ENCODE peak calls at places on chromosomes 7 and 10, in six cellular contexts. B is Panc1, E is vagina, F is transverse colon, O is endothelial cell of umbilical vein, N is HCT116. Q is an unnamed sample.

GRCh38 chr10:55001422-55001821 is 200.4 kb upstream of the PCDH15 start:
- DNase-seq in B (no peak), E (no peak), F (no peak), O (no peak), N (no peak), Q (no peak)

GRCh38 chr10:78937800-78938694 is 130.7 kb upstream of the ZMIZ1 start:
- DNase-seq in B (no peak), E (no peak), F (no peak), O (peak; percentile 83), N (no peak), Q (no peak)

GRCh38 chr7:143511593-143512047 is 33.9 kb downstream of the TAS2R41 start:
- DNase-seq in B (no peak), E (no peak), F (no peak), O (no peak), N (no peak), Q (no peak)

GRCh38 chr7:106421181-106421762 is 136.5 kb upstream of the NAMPT start:
- DNase-seq in B (no peak), E (no peak), F (peak; percentile 55), O (peak; percentile 86), N (no peak), Q (peak; percentile 56)

GRCh38 chr7:12458520-12459131 is 55.0 kb upstream of the VWDE start:
- DNase-seq in B (no peak), E (no peak), F (no peak), O (peak; percentile 52), N (peak; percentile 23), Q (no peak)

GRCh38 chr7:86768967-86769760 is 125.5 kb downstream of the GRM3 start:
- DNase-seq in B (no peak), E (no peak), F (no peak), O (no peak), N (no peak), Q (no peak)

GRCh38 chr10:14953452-14954000 is 370 bp downstream of the DCLRE1C start:
- DNase-seq in B (no peak), E (no peak), F (peak; percentile 61), O (peak; percentile 62), N (peak; percentile 22), Q (peak; percentile 44)

GRCh38 chr10:122240401-122240800 is 30.7 kb upstream of the BTBD16 start:
- DNase-seq in B (no peak), E (no peak), F (no peak), O (no peak), N (no peak), Q (no peak)

GRCh38 chr10:100008142-100008522 is 1.6 kb downstream of the DNMBP start:
- DNase-seq in B (no peak), E (no peak), F (no peak), O (peak; percentile 63), N (no peak), Q (no peak)

GRCh38 chr10:31314256-31315183 is 4.5 kb upstream of the ZEB1 start:
- DNase-seq in B (no peak), E (no peak), F (no peak), O (peak; percentile 40), N (no peak), Q (no peak)

GRCh38 chr7:957418-958220 is 3.1 kb upstream of the ADAP1 start:
- DNase-seq in B (no peak), E (no peak), F (peak; percentile 32), O (no peak), N (no peak), Q (no peak)

GRCh38 chr7:151686016-151686766 is 166.5 kb upstream of the RHEB start:
- DNase-seq in B (no peak), E (no peak), F (no peak), O (no peak), N (no peak), Q (no peak)

GRCh38 chr10:89207801-89208551 is 859 bp upstream of the CH25H start:
- DNase-seq in B (peak; percentile 4), E (no peak), F (peak; percentile 33), O (no peak), N (no peak), Q (peak; percentile 30)

GRCh38 chr10:132919374-132920100 is 22.8 kb downstream of the CFAP46 start:
- DNase-seq in B (no peak), E (no peak), F (no peak), O (no peak), N (no peak), Q (no peak)

GRCh38 chr10:117413928-117414618 is 38.8 kb upstream of the PDZD8 start:
- DNase-seq in B (peak; percentile 27), E (no peak), F (no peak), O (no peak), N (no peak), Q (no peak)

GRCh38 chr10:116272497-116273221 is at the start of gene GFRA1:
- DNase-seq in B (no peak), E (no peak), F (no peak), O (no peak), N (no peak), Q (peak; percentile 58)

GRCh38 chr7:124179641-124180040 is 146.8 kb upstream of the TMEM229A start:
- DNase-seq in B (no peak), E (no peak), F (no peak), O (no peak), N (no peak), Q (no peak)

GRCh38 chr10:63605568-63605967 is 84.4 kb downstream of the REEP3 start:
- DNase-seq in B (no peak), E (no peak), F (no peak), O (no peak), N (peak; percentile 4), Q (no peak)

GRCh38 chr7:158512042-158512441 is 75.6 kb downstream of the PTPRN2 start:
- DNase-seq in B (no peak), E (no peak), F (no peak), O (no peak), N (no peak), Q (no peak)

GRCh38 chr10:85036661-85037060 is 708.3 kb downstream of the CCSER2 start:
- DNase-seq in B (no peak), E (no peak), F (no peak), O (no peak), N (no peak), Q (no peak)

GRCh38 chr10:119384127-119384526 is 158.4 kb downstream of the RGS10 start:
- DNase-seq in B (no peak), E (no peak), F (no peak), O (no peak), N (no peak), Q (no peak)

GRCh38 chr10:75072727-75073126 is 38.7 kb upstream of the SAMD8 start:
- DNase-seq in B (no peak), E (no peak), F (no peak), O (no peak), N (no peak), Q (no peak)

GRCh38 chr10:75071756-75072155 is 39.7 kb upstream of the SAMD8 start:
- DNase-seq in B (no peak), E (no peak), F (no peak), O (no peak), N (no peak), Q (no peak)

GRCh38 chr10:75074711-75075445 is 36.6 kb upstream of the SAMD8 start:
- DNase-seq in B (no peak), E (no peak), F (no peak), O (no peak), N (no peak), Q (no peak)

GRCh38 chr10:75071164-75071489 is 40.3 kb upstream of the SAMD8 start:
- DNase-seq in B (no peak), E (no peak), F (no peak), O (peak; percentile 47), N (no peak), Q (no peak)

DNA sequence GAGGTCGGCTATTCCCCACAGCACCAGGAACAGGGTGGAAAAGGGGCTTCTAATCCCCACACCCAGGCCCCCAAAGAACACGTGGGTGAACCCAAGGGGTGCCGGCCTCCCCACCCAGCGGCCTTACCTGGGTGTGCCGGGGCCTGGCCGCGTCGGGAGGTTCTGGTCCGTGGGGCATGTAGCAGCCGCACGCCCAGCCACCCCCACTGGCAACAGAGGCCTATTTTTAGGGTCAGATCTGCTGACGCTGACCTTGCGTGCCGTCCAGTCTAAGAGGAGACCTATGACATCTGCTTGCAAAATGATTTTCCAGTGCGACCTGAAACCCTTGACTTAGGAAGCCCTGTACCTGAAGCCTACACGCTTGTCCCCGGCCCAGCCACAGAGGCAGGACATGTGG is 38.0 kb upstream of the SAMD8 start:
- DNase-seq in B (no peak), E (no peak), F (no peak), O (no peak), N (no peak), Q (no peak)
- TF ChIP-seq POLR2AphosphoS5 in B (no peak), E (no peak), F (no peak), O (no peak), N (no peak), Q (no peak)

DNA sequence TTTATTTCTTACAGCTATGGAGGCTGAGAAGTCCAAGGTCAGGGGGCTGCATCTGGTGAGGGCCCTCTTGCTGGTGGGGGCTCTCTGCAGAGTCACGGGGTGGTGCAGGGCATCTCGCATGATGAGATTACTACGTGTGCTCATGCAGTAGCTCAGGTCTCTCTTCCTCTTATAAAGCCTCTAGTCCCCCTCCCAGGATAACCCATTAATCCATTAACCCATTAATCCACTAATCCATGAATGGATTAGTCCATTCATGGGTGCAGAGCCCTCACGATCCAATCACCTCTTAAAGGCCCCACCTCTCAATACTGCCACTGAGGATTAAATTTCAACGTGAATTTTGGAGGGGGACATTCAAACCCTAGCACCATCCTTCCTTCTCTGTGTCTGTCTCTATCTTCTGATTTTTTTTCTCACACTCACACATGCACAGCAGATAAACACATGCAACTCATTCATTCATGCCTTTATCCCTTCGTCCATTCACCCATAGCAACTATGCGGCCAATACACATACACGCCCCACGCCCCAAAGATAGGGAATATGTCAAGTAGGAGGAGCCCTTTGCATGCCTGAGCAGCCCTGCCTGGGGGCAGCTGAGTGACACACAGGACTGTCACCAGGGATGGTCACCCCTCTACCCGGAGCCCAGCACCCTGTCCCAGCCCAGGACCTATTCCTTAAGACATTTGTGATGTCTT is 86.5 kb downstream of the C10orf105 start:
- DNase-seq in B (no peak), E (no peak), F (no peak), O (no peak), N (no peak), Q (no peak)
- TF ChIP-seq POLR2AphosphoS5 in B (no peak), E (no peak), F (no peak), O (no peak), N (no peak), Q (no peak)

GRCh38 chr10:12198156-12198555 is 2.2 kb downstream of the CDC123 start:
- DNase-seq in B (no peak), E (no peak), F (no peak), O (no peak), N (no peak), Q (no peak)

GRCh38 chr10:12194752-12195271 is 879 bp downstream of the NUDT5 start:
- DNase-seq in B (no peak), E (no peak), F (peak; percentile 49), O (peak; percentile 50), N (no peak), Q (no peak)

GRCh38 chr10:12195281-12195602 is 449 bp downstream of the NUDT5 start:
- DNase-seq in B (no peak), E (no peak), F (no peak), O (no peak), N (no peak), Q (no peak)

GRCh38 chr10:12196531-12197211 is 683 bp downstream of the CDC123 start:
- DNase-seq in B (no peak), E (no peak), F (no peak), O (no peak), N (no peak), Q (no peak)

GRCh38 chr10:12195603-12196506 is at the start of the genes CDC123 and NUDT5:
- DNase-seq in B (peak; percentile 80), E (no peak), F (peak; percentile 89), O (peak; percentile 85), N (peak; percentile 82), Q (peak; percentile 74)
- TF ChIP-seq POLR2AphosphoS5 in B (no peak), E (peak; percentile 85), F (peak; percentile 63), O (peak; percentile 23), N (peak; percentile 42), Q (no peak)

GRCh38 chr7:98307971-98308466 is 26.5 kb downstream of the BRI3 start:
- DNase-seq in B (no peak), E (no peak), F (no peak), O (no peak), N (no peak), Q (no peak)
- TF ChIP-seq POLR2AphosphoS5 in B (no peak), E (no peak), F (no peak), O (no peak), N (no peak), Q (no peak)

Q was measured in breast epithelium.